ENCODE peak calls at places on chromosomes 13 and 19, in four cellular contexts. Z is type B pancreatic cell, E is NT2/D1, K is fibroblast of gingiva. Y is an unnamed sample.

GRCh38 chr19:11578342-11579142 is 1.1 kb upstream of the ACP5 start:
- DNase-seq in Z (no peak), E (no peak), K (no peak), Y (no peak)

GRCh38 chr13:60012503-60012902 is 151.2 kb downstream of the DIAPH3 start:
- DNase-seq in E (no peak), K (no peak), Z (no peak), Y (no peak)

GRCh38 chr19:39405930-39406655 is 554 bp upstream of the ZFP36 start:
- DNase-seq in Z (no peak), E (no peak), K (no peak), Y (no peak)

GRCh38 chr13:73025212-73026012 is 33.4 kb upstream of the KLF5 start:
- DNase-seq in Z (no peak), E (no peak), K (no peak), Y (no peak)

GRCh38 chr19:41886761-41887710 is 4.1 kb downstream of the ARHGEF1 start:
- DNase-seq in K (no peak), Z (no peak), E (no peak), Y (no peak)

GRCh38 chr13:105969761-105970160 is 565.7 kb downstream of the EFNB2 start:
- DNase-seq in Z (no peak), E (no peak), K (no peak), Y (no peak)

GRCh38 chr19:8592231-8593009 is 15.2 kb upstream of the MYO1F start:
- DNase-seq in K (peak; percentile 29), Z (peak; percentile 96), E (peak; percentile 98), Y (no peak)

GRCh38 chr13:107138468-107138867 is 570.5 kb upstream of the ARGLU1 start:
- DNase-seq in Z (no peak), E (no peak), K (no peak), Y (no peak)

GRCh38 chr13:113742000-113742441 is 17.0 kb upstream of the TMEM255B start:
- DNase-seq in Z (no peak), E (no peak), K (peak; percentile 61), Y (no peak)

GRCh38 chr19:49837425-49837824 is 13.5 kb upstream of the PTOV1 start:
- DNase-seq in E (no peak), K (no peak), Z (no peak), Y (no peak)

GRCh38 chr13:76871332-76871945 is 14.8 kb downstream of the KCTD12 start:
- DNase-seq in E (no peak), Z (no peak), K (no peak), Y (no peak)

GRCh38 chr19:35395762-35396199 is 24.9 kb downstream of the GPR42 start:
- DNase-seq in E (no peak), K (no peak), Z (no peak), Y (peak; percentile 20)

GRCh38 chr19:36686365-36687213 is 823 bp upstream of the ZNF567 start:
- DNase-seq in E (no peak), K (peak; percentile 4), Z (no peak), Y (peak; percentile 54)

GRCh38 chr19:35704218-35704617 is at the start of gene ZBTB32:
- DNase-seq in E (no peak), Z (no peak), K (peak; percentile 30), Y (no peak)

GRCh38 chr13:31610270-31610998 is 128.9 kb upstream of the RXFP2 start:
- DNase-seq in Z (no peak), K (no peak), E (no peak), Y (no peak)

GRCh38 chr13:29892149-29892548 is 41.7 kb upstream of the UBL3 start:
- DNase-seq in K (no peak), E (no peak), Z (no peak), Y (peak; percentile 65)

GRCh38 chr13:27559714-27560113 is 60.6 kb downstream of the LNX2 start:
- DNase-seq in Z (no peak), K (no peak), E (no peak), Y (no peak)

GRCh38 chr13:98440390-98441055 is 136.4 kb downstream of the STK24 start:
- DNase-seq in Z (no peak), E (no peak), K (no peak), Y (no peak)

GRCh38 chr13:90532861-90533260 is 814.6 kb upstream of the MIR17HG start:
- DNase-seq in E (no peak), Z (no peak), K (no peak), Y (no peak)

GRCh38 chr19:38724380-38724854 is 19.9 kb downstream of the CAPN12 start:
- DNase-seq in E (no peak), K (no peak), Z (no peak), Y (no peak)

GRCh38 chr19:19643158-19644053 is at the start of gene GMIP:
- DNase-seq in E (no peak), K (peak; percentile 31), Z (peak; percentile 83), Y (peak; percentile 64)

GRCh38 chr19:6032827-6033226 is 54.9 kb upstream of the RANBP3 start:
- DNase-seq in K (no peak), Z (peak; percentile 48), E (no peak), Y (no peak)

Y was measured in NCI-H345.